ENCODE peak calls at places on chromosomes 12 and 14, in ten cellular contexts. I is RPMI7951; C is astrocyte of the hippocampus; N is stimulated activated CD8-positive, alpha-beta memory T cell treated with anti-CD3 and anti-CD28 coated beads, Interleukin-12 subunit alpha, Interleukin-12 subunit beta, amount 100 ng/mL, for 1 hour; S is A549; Y is ACHN; K is activated gamma-delta T cell; P is NCI-H510A; H is GM19239; U is iPS-NIHi11. V is an unnamed sample.

GRCh38 chr12:92943482-92944250 is 14.6 kb upstream of the EEA1 start:
- DNase-seq in I (peak), C (no peak), N (no peak), S (no peak), Y (peak), K (no peak), P (no peak), H (no peak), U (no peak), V (no peak)

GRCh38 chr12:120110550-120111501 is 5.7 kb downstream of the RAB35 start:
- DNase-seq in I (no peak), C (no peak), N (peak), S (no peak), Y (no peak), K (peak), P (no peak), H (no peak), U (peak), V (no peak)

GRCh38 chr14:68397827-68398226 is 395.0 kb downstream of the ZFP36L1 start:
- DNase-seq in I (peak), C (no peak), N (no peak), S (no peak), Y (no peak), K (no peak), P (no peak), H (no peak), U (no peak), V (no peak)

GRCh38 chr12:52141306-52141705 is 50.5 kb downstream of the KRT80 start:
- DNase-seq in I (no peak), C (no peak), N (no peak), S (no peak), Y (no peak), K (no peak), P (no peak), H (no peak), U (no peak), V (no peak)

GRCh38 chr12:117027251-117028086 is 71.7 kb downstream of the TESC start:
- DNase-seq in I (no peak), C (no peak), N (no peak), S (no peak), Y (no peak), K (no peak), P (no peak), H (no peak), U (no peak), V (peak)

GRCh38 chr14:51735851-51736250 is 84.1 kb downstream of the FRMD6 start:
- DNase-seq in I (no peak), C (no peak), N (no peak), S (no peak), Y (no peak), K (no peak), P (no peak), H (no peak), U (no peak), V (no peak)

GRCh38 chr12:48388938-48389337 is 38.2 kb upstream of the ZNF641 start:
- DNase-seq in I (peak), C (no peak), N (no peak), S (no peak), Y (no peak), K (no peak), P (no peak), H (no peak), U (no peak), V (no peak)

GRCh38 chr14:36517242-36518030 is 2.6 kb downstream of the NKX2-1 start:
- DNase-seq in I (no peak), C (peak), N (no peak), S (no peak), Y (no peak), K (no peak), P (no peak), H (peak), U (peak), V (no peak)

GRCh38 chr12:126163984-126164383 is 1098.7 kb downstream of the AACS start:
- DNase-seq in I (no peak), C (no peak), N (no peak), S (no peak), Y (no peak), K (no peak), P (no peak), H (no peak), U (no peak), V (no peak)

GRCh38 chr14:24659916-24660570 is 26.1 kb upstream of the GZMB start:
- DNase-seq in I (no peak), C (no peak), N (no peak), S (no peak), Y (no peak), K (no peak), P (no peak), H (no peak), U (no peak), V (no peak)

GRCh38 chr14:95270203-95270602 is 49.5 kb downstream of the CLMN start:
- DNase-seq in I (no peak), C (no peak), N (no peak), S (no peak), Y (no peak), K (no peak), P (no peak), H (no peak), U (no peak), V (no peak)

GRCh38 chr14:75205586-75205985 is 29.2 kb upstream of the TMED10 start:
- DNase-seq in I (peak), C (no peak), N (no peak), S (no peak), Y (no peak), K (no peak), P (no peak), H (no peak), U (no peak), V (no peak)

GRCh38 chr12:117010693-117011451 is 88.3 kb downstream of the TESC start:
- DNase-seq in I (no peak), C (no peak), N (no peak), S (no peak), Y (no peak), K (no peak), P (no peak), H (no peak), U (no peak), V (no peak)

GRCh38 chr12:102034346-102034745 is 27.4 kb downstream of the WASHC3 start:
- DNase-seq in I (no peak), C (peak), N (no peak), S (no peak), Y (no peak), K (no peak), P (no peak), H (no peak), U (no peak), V (no peak)

GRCh38 chr12:47373554-47374150 is 293.9 kb upstream of the AMIGO2 start:
- DNase-seq in I (no peak), C (no peak), N (no peak), S (no peak), Y (no peak), K (no peak), P (no peak), H (no peak), U (no peak), V (no peak)

GRCh38 chr12:104166465-104166864 is 28.5 kb upstream of the NFYB start:
- DNase-seq in I (peak), C (no peak), N (no peak), S (no peak), Y (no peak), K (no peak), P (no peak), H (no peak), U (no peak), V (no peak)